ENCODE peak calls at places on chromosome 22, in eight cellular contexts. V is neural crest cell, P is WTC11, Q is Panc1, W is gastrocnemius medialis, D is Calu3, R is AG09309, T is lower leg skin. E is an unnamed sample.

GRCh38 chr22:50242406-50242949 is 2.3 kb downstream of the TUBGCP6 start:
- DNase-seq in D (no peak), Q (no peak), V (no peak), R (no peak), T (no peak), W (no peak), P (no peak), E (no peak)

GRCh38 chr22:35838849-35839646 is 121.4 kb downstream of the APOL5 start:
- DNase-seq in D (peak; percentile 27), W (peak; percentile 23), Q (no peak), R (peak; percentile 61), P (peak; percentile 22), T (no peak), V (peak; percentile 14), E (no peak)

GRCh38 chr22:17570851-17571631 is 7.7 kb downstream of the SLC25A18 start:
- DNase-seq in D (peak; percentile 37), P (no peak), Q (no peak), V (no peak), W (peak; percentile 92), R (no peak), T (peak; percentile 93), E (peak; percentile 57)

GRCh38 chr22:26576026-26576680 is 13.8 kb downstream of the TPST2 start:
- DNase-seq in D (no peak), P (no peak), V (no peak), R (no peak), Q (no peak), T (no peak), W (no peak), E (no peak)

GRCh38 chr22:45842141-45842831 is 134.7 kb downstream of the WNT7B start:
- DNase-seq in W (no peak), V (no peak), R (peak; percentile 40), D (no peak), P (no peak), Q (no peak), T (no peak), E (no peak)

GRCh38 chr22:26709617-26710390 is 52.4 kb downstream of the MIAT start:
- DNase-seq in P (no peak), D (no peak), T (no peak), V (no peak), R (no peak), W (no peak), Q (no peak), E (no peak)

GRCh38 chr22:48664586-48664985 is 1163.1 kb downstream of the BRD1 start:
- DNase-seq in P (no peak), R (no peak), D (no peak), W (no peak), T (no peak), V (no peak), Q (no peak), E (no peak)

GRCh38 chr22:46444390-46444854 is 93.0 kb downstream of the CELSR1 start:
- DNase-seq in W (no peak), R (no peak), D (no peak), T (no peak), Q (no peak), P (no peak), V (no peak), E (no peak)

GRCh38 chr22:46084943-46085830 is 65.1 kb upstream of the PPARA start:
- DNase-seq in R (peak; percentile 61), Q (no peak), D (peak; percentile 81), P (no peak), W (peak; percentile 90), V (no peak), T (peak; percentile 97), E (no peak)

GRCh38 chr22:45218974-45219373 is 21.7 kb downstream of the KIAA0930 start:
- DNase-seq in P (no peak), Q (no peak), D (no peak), R (no peak), W (no peak), T (no peak), V (no peak), E (no peak)

GRCh38 chr22:31652911-31653684 is 8.9 kb downstream of the PISD start:
- DNase-seq in Q (no peak), D (no peak), W (no peak), V (no peak), T (no peak), R (no peak), P (no peak), E (no peak)

GRCh38 chr22:41367680-41368542 is 13.8 kb upstream of the TEF start:
- DNase-seq in V (no peak), D (no peak), Q (no peak), P (no peak), T (peak; percentile 90), R (peak; percentile 34), W (no peak), E (no peak)

GRCh38 chr22:20430641-20431519 is 6.7 kb downstream of the SCARF2 start:
- DNase-seq in D (peak; percentile 75), R (no peak), P (peak; percentile 68), V (peak; percentile 56), Q (no peak), T (peak; percentile 87), W (no peak), E (no peak)

GRCh38 chr22:20785415-20785814 is 11.5 kb downstream of the SERPIND1 start:
- DNase-seq in T (no peak), D (no peak), P (no peak), R (no peak), V (no peak), Q (no peak), W (no peak), E (no peak)

GRCh38 chr22:39308614-39309363 is 10.6 kb downstream of the RPL3 start:
- DNase-seq in P (no peak), Q (no peak), W (peak; percentile 44), V (no peak), R (peak; percentile 88), D (peak; percentile 79), T (peak; percentile 96), E (peak; percentile 62)
- TF ChIP-seq CTCF in P (no peak), Q (no peak), W (no peak), V (no peak), R (peak; percentile 28), D (no peak), T (no peak), E (no peak)

GRCh38 chr22:24109649-24110048 is 71.6 kb upstream of the SUSD2 start:
- DNase-seq in R (no peak), V (no peak), P (no peak), W (no peak), Q (no peak), D (no peak), T (no peak), E (no peak)

GRCh38 chr22:24107668-24108067 is 73.6 kb upstream of the SUSD2 start:
- DNase-seq in Q (no peak), R (peak; percentile 59), V (no peak), W (peak; percentile 64), D (no peak), P (no peak), T (peak; percentile 97), E (peak; percentile 62)

GRCh38 chr22:24106385-24107381 is 74.6 kb upstream of the SUSD2 start:
- DNase-seq in W (no peak), D (no peak), P (peak; percentile 28), R (no peak), T (no peak), V (no peak), Q (no peak), E (no peak)

GRCh38 chr22:24105661-24106060 is 75.6 kb upstream of the SUSD2 start:
- DNase-seq in T (no peak), R (no peak), W (no peak), Q (no peak), P (no peak), D (no peak), V (no peak), E (no peak)

GRCh38 chr22:24108073-24108472 is 73.2 kb upstream of the SUSD2 start:
- DNase-seq in Q (no peak), T (no peak), V (no peak), D (no peak), P (peak; percentile 37), R (no peak), W (no peak), E (no peak)
- TF ChIP-seq CTCF in Q (no peak), T (no peak), V (no peak), D (no peak), P (no peak), R (no peak), W (no peak), E (no peak)

GRCh38 chr22:37465721-37466120 is 20.5 kb downstream of the MFNG start:
- DNase-seq in D (no peak), V (no peak), W (no peak), R (no peak), T (no peak), P (no peak), Q (no peak), E (no peak)

GRCh38 chr22:37460684-37461083 is 25.5 kb downstream of the MFNG start:
- DNase-seq in R (no peak), T (no peak), Q (no peak), D (no peak), V (no peak), P (no peak), W (no peak), E (no peak)

GRCh38 chr22:37462426-37462825 is 23.8 kb downstream of the MFNG start:
- DNase-seq in R (no peak), P (no peak), Q (no peak), D (no peak), T (no peak), V (no peak), W (no peak), E (no peak)

GRCh38 chr22:37464181-37464580 is 22.0 kb downstream of the MFNG start:
- DNase-seq in D (no peak), P (no peak), W (no peak), R (no peak), Q (no peak), T (no peak), V (no peak), E (no peak)

DNA sequence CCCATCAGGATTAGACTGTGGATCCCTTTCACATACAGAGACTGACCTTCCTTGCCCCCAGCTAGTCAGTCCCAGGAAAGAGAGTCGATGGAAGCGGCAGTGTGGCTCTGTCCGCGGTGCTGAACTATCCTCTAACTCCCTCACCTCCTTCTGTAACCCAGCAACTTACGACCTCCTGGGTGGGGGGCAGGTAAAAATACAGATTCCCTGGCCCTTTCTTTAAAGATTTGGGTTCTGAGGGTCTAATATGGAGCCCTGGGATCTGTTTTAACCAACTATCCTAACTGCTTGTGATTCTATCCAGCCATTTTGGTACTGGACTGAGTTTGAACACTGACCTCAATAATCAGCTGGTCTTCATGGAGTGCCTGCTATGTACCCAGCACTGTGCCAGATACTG is 23.2 kb downstream of the MFNG start:
- DNase-seq in V (peak; percentile 45), P (peak; percentile 70), T (no peak), Q (no peak), D (peak; percentile 36), W (no peak), R (no peak), E (no peak)
- TF ChIP-seq CTCF in V (no peak), P (no peak), T (no peak), Q (no peak), D (no peak), W (no peak), R (no peak), E (no peak)

DNA sequence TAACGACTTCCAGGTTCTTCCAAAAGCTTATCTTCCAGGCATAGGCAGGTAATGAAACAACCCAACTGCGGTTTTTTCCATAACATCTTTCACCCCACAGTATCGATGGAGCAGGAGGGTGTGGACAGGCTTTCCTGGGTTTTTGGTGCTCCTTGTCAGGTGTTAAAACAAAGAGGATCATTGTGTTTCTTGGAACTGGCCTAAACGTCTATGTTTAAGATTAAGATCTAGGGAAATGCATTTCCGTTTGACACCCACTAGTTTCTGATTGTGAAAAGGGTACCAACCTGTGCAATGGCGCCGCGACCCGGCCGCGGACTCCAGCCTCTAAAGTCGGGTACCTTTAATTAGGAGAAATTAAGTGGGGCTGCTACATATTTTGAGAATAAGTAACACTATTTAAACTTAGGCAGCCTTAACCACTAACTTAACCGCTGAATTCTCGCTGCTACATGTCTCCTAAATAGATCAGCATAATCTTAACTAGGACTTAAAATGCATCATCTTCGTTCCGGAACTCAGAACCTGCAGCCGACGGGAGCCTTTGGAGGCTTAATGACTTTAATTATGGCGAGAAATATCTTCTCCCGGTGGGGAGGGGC is 31.5 kb downstream of the C22orf31 start:
- DNase-seq in V (no peak), T (no peak), R (peak; percentile 5), W (no peak), Q (no peak), D (peak; percentile 68), P (no peak), E (no peak)
- TF ChIP-seq CTCF in V (no peak), T (no peak), R (no peak), W (no peak), Q (peak; percentile 30), D (no peak), P (no peak), E (no peak)

E was measured in omental fat pad.